ENCODE peak calls at places on chromosomes 2 and 18, in nine cellular contexts. One of them, this sample, is unnamed.
A peak's percentile ranks its signal among the peaks of the same experiment; 100 is the strongest.

GRCh38 chr2:204452464-204453023 is 92.7 kb upstream of the PARD3B start:
- DNase-seq in T-cell: no peak
- DNase-seq in aorta: no peak
- DNase-seq in tibial nerve: no peak
- DNase-seq in MCF 10A: peak; percentile 85
- DNase-seq in fibroblast of the aortic adventitia: peak; percentile 85
- DNase-seq in fibroblast of mammary gland: peak; percentile 92
- DNase-seq in GM23338: peak; percentile 60
- DNase-seq in GM12864: no peak
- DNase-seq in this sample: no peak

GRCh38 chr2:199336546-199336945 is 121.2 kb downstream of the SATB2 start:
- DNase-seq in T-cell: no peak
- DNase-seq in aorta: no peak
- DNase-seq in tibial nerve: no peak
- DNase-seq in MCF 10A: no peak
- DNase-seq in fibroblast of the aortic adventitia: no peak
- DNase-seq in fibroblast of mammary gland: peak; percentile 4
- DNase-seq in GM23338: no peak
- DNase-seq in GM12864: no peak
- DNase-seq in this sample: no peak

GRCh38 chr2:189225032-189225431 is 45.5 kb upstream of the COL5A2 start:
- DNase-seq in T-cell: no peak
- DNase-seq in aorta: no peak
- DNase-seq in tibial nerve: no peak
- DNase-seq in MCF 10A: no peak
- DNase-seq in fibroblast of the aortic adventitia: no peak
- DNase-seq in fibroblast of mammary gland: no peak
- DNase-seq in GM23338: no peak
- DNase-seq in GM12864: no peak
- DNase-seq in this sample: no peak

GRCh38 chr18:22465859-22466602 is 48.3 kb upstream of the CTAGE1 start:
- DNase-seq in T-cell: peak; percentile 32
- DNase-seq in aorta: no peak
- DNase-seq in tibial nerve: no peak
- DNase-seq in MCF 10A: peak; percentile 96
- DNase-seq in fibroblast of the aortic adventitia: peak; percentile 98
- DNase-seq in fibroblast of mammary gland: peak; percentile 96
- DNase-seq in GM23338: no peak
- DNase-seq in GM12864: no peak
- DNase-seq in this sample: no peak

GRCh38 chr18:35511833-35512232 is 14.1 kb upstream of the INO80C start:
- DNase-seq in T-cell: no peak
- DNase-seq in aorta: no peak
- DNase-seq in tibial nerve: no peak
- DNase-seq in MCF 10A: peak; percentile 27
- DNase-seq in fibroblast of the aortic adventitia: no peak
- DNase-seq in fibroblast of mammary gland: no peak
- DNase-seq in GM23338: peak; percentile 27
- DNase-seq in GM12864: no peak
- DNase-seq in this sample: no peak

GRCh38 chr18:1663879-1664705 is 759.4 kb downstream of the ADCYAP1 start:
- DNase-seq in T-cell: no peak
- DNase-seq in aorta: peak; percentile 71
- DNase-seq in tibial nerve: peak; percentile 19
- DNase-seq in MCF 10A: peak; percentile 70
- DNase-seq in fibroblast of the aortic adventitia: peak; percentile 49
- DNase-seq in fibroblast of mammary gland: peak; percentile 3
- DNase-seq in GM23338: peak; percentile 89
- DNase-seq in GM12864: no peak
- DNase-seq in this sample: no peak

GRCh38 chr2:96841707-96842495 is 1.9 kb downstream of the ANKRD23 start:
- DNase-seq in T-cell: no peak
- DNase-seq in aorta: no peak
- DNase-seq in tibial nerve: no peak
- DNase-seq in MCF 10A: no peak
- DNase-seq in fibroblast of the aortic adventitia: no peak
- DNase-seq in fibroblast of mammary gland: no peak
- DNase-seq in GM23338: no peak
- DNase-seq in GM12864: no peak
- DNase-seq in this sample: no peak

GRCh38 chr2:226002438-226002837 is 602.9 kb downstream of the NYAP2 start:
- DNase-seq in T-cell: no peak
- DNase-seq in aorta: no peak
- DNase-seq in tibial nerve: no peak
- DNase-seq in MCF 10A: peak; percentile 47
- DNase-seq in fibroblast of the aortic adventitia: peak; percentile 58
- DNase-seq in fibroblast of mammary gland: peak; percentile 91
- DNase-seq in GM23338: peak; percentile 1
- DNase-seq in GM12864: no peak
- DNase-seq in this sample: no peak

GRCh38 chr18:6616981-6617380 is 112.5 kb upstream of the ARHGAP28 start:
- DNase-seq in T-cell: no peak
- DNase-seq in aorta: no peak
- DNase-seq in tibial nerve: no peak
- DNase-seq in MCF 10A: no peak
- DNase-seq in fibroblast of the aortic adventitia: no peak
- DNase-seq in fibroblast of mammary gland: no peak
- DNase-seq in GM23338: no peak
- DNase-seq in GM12864: no peak
- DNase-seq in this sample: no peak

GRCh38 chr2:75466708-75467311 is 93.9 kb downstream of the EVA1A start:
- DNase-seq in T-cell: no peak
- DNase-seq in aorta: no peak
- DNase-seq in tibial nerve: no peak
- DNase-seq in MCF 10A: peak; percentile 57
- DNase-seq in fibroblast of the aortic adventitia: peak; percentile 35
- DNase-seq in fibroblast of mammary gland: peak; percentile 43
- DNase-seq in GM23338: peak; percentile 86
- DNase-seq in GM12864: no peak
- DNase-seq in this sample: peak; percentile 2

GRCh38 chr2:113157897-113158753 is 15.6 kb upstream of the PSD4 start:
- DNase-seq in T-cell: no peak
- DNase-seq in aorta: peak; percentile 55
- DNase-seq in tibial nerve: no peak
- DNase-seq in MCF 10A: peak; percentile 67
- DNase-seq in fibroblast of the aortic adventitia: peak; percentile 17
- DNase-seq in fibroblast of mammary gland: peak; percentile 73
- DNase-seq in GM23338: no peak
- DNase-seq in GM12864: no peak
- DNase-seq in this sample: no peak

GRCh38 chr2:101550555-101550954 is 75.6 kb upstream of the RFX8 start:
- DNase-seq in T-cell: no peak
- DNase-seq in aorta: no peak
- DNase-seq in tibial nerve: no peak
- DNase-seq in MCF 10A: no peak
- DNase-seq in fibroblast of the aortic adventitia: no peak
- DNase-seq in fibroblast of mammary gland: no peak
- DNase-seq in GM23338: no peak
- DNase-seq in GM12864: no peak
- DNase-seq in this sample: no peak

GRCh38 chr2:126886201-126886905 is 12.3 kb upstream of the TEX51 start:
- DNase-seq in T-cell: peak; percentile 8
- DNase-seq in aorta: peak; percentile 85
- DNase-seq in tibial nerve: peak; percentile 43
- DNase-seq in MCF 10A: peak; percentile 1
- DNase-seq in fibroblast of the aortic adventitia: peak; percentile 23
- DNase-seq in fibroblast of mammary gland: peak; percentile 54
- DNase-seq in GM23338: peak; percentile 91
- DNase-seq in GM12864: no peak
- DNase-seq in this sample: peak; percentile 37